ENCODE peak calls at places on chromosomes 7 and 10, in nine cellular contexts. One of them, this sample, is unnamed.

GRCh38 chr10:58641095-58641531 is 128.4 kb downstream of the BICC1 start:
- DNase-seq in GM12865: no peak
- DNase-seq in NCI-H1436: peak
- DNase-seq in amniotic stem cell: peak
- DNase-seq in right cardiac atrium: no peak
- DNase-seq in AML-193: peak
- DNase-seq in GF-D8: no peak
- DNase-seq in dermis blood vessel endothelial cell: no peak
- DNase-seq in skeletal muscle cell: peak
- DNase-seq in this sample: peak

GRCh38 chr7:27169658-27170493 is 4.2 kb downstream of the HOXA10 start:
- DNase-seq in GM12865: no peak
- DNase-seq in NCI-H1436: peak
- DNase-seq in amniotic stem cell: no peak
- DNase-seq in right cardiac atrium: no peak
- DNase-seq in AML-193: no peak
- DNase-seq in GF-D8: no peak
- DNase-seq in dermis blood vessel endothelial cell: no peak
- DNase-seq in skeletal muscle cell: no peak
- DNase-seq in this sample: no peak

GRCh38 chr7:115128163-115128562 is 206.3 kb downstream of the MDFIC start:
- DNase-seq in GM12865: no peak
- DNase-seq in NCI-H1436: no peak
- DNase-seq in amniotic stem cell: no peak
- DNase-seq in right cardiac atrium: no peak
- DNase-seq in AML-193: no peak
- DNase-seq in GF-D8: no peak
- DNase-seq in dermis blood vessel endothelial cell: no peak
- DNase-seq in skeletal muscle cell: no peak
- DNase-seq in this sample: no peak

GRCh38 chr7:55083206-55083605 is 64.4 kb downstream of the EGFR start:
- DNase-seq in GM12865: no peak
- DNase-seq in NCI-H1436: no peak
- DNase-seq in amniotic stem cell: no peak
- DNase-seq in right cardiac atrium: no peak
- DNase-seq in AML-193: no peak
- DNase-seq in GF-D8: no peak
- DNase-seq in dermis blood vessel endothelial cell: no peak
- DNase-seq in skeletal muscle cell: no peak
- DNase-seq in this sample: no peak

GRCh38 chr10:5948999-5949759 is 28.2 kb downstream of the IL15RA start:
- DNase-seq in GM12865: peak
- DNase-seq in NCI-H1436: peak
- DNase-seq in amniotic stem cell: no peak
- DNase-seq in right cardiac atrium: peak
- DNase-seq in AML-193: peak
- DNase-seq in GF-D8: no peak
- DNase-seq in dermis blood vessel endothelial cell: peak
- DNase-seq in skeletal muscle cell: no peak
- DNase-seq in this sample: peak

GRCh38 chr7:142878315-142878714 is 7.2 kb downstream of the TRPV6 start:
- DNase-seq in GM12865: no peak
- DNase-seq in NCI-H1436: no peak
- DNase-seq in amniotic stem cell: no peak
- DNase-seq in right cardiac atrium: no peak
- DNase-seq in AML-193: no peak
- DNase-seq in GF-D8: no peak
- DNase-seq in dermis blood vessel endothelial cell: no peak
- DNase-seq in skeletal muscle cell: no peak
- DNase-seq in this sample: no peak

GRCh38 chr7:84218681-84219080 is 24.1 kb upstream of the SEMA3A start:
- DNase-seq in GM12865: no peak
- DNase-seq in NCI-H1436: no peak
- DNase-seq in amniotic stem cell: no peak
- DNase-seq in right cardiac atrium: no peak
- DNase-seq in AML-193: peak
- DNase-seq in GF-D8: no peak
- DNase-seq in dermis blood vessel endothelial cell: peak
- DNase-seq in skeletal muscle cell: no peak
- DNase-seq in this sample: peak

GRCh38 chr10:131954356-131954965 is 27.3 kb downstream of the BNIP3 start:
- DNase-seq in GM12865: no peak
- DNase-seq in NCI-H1436: no peak
- DNase-seq in amniotic stem cell: no peak
- DNase-seq in right cardiac atrium: no peak
- DNase-seq in AML-193: no peak
- DNase-seq in GF-D8: no peak
- DNase-seq in dermis blood vessel endothelial cell: no peak
- DNase-seq in skeletal muscle cell: no peak
- DNase-seq in this sample: no peak

GRCh38 chr7:31340603-31341002 is at the start of gene NEUROD6:
- DNase-seq in GM12865: no peak
- DNase-seq in NCI-H1436: no peak
- DNase-seq in amniotic stem cell: no peak
- DNase-seq in right cardiac atrium: no peak
- DNase-seq in AML-193: no peak
- DNase-seq in GF-D8: no peak
- DNase-seq in dermis blood vessel endothelial cell: no peak
- DNase-seq in skeletal muscle cell: no peak
- DNase-seq in this sample: no peak

GRCh38 chr7:82105463-82105862 is 335.6 kb upstream of the HGF start:
- DNase-seq in GM12865: no peak
- DNase-seq in NCI-H1436: no peak
- DNase-seq in amniotic stem cell: peak
- DNase-seq in right cardiac atrium: no peak
- DNase-seq in AML-193: no peak
- DNase-seq in GF-D8: no peak
- DNase-seq in dermis blood vessel endothelial cell: peak
- DNase-seq in skeletal muscle cell: peak
- DNase-seq in this sample: peak

GRCh38 chr7:142425281-142425680 is 167.4 kb upstream of the PRSS58 start:
- DNase-seq in GM12865: no peak
- DNase-seq in NCI-H1436: no peak
- DNase-seq in amniotic stem cell: no peak
- DNase-seq in right cardiac atrium: no peak
- DNase-seq in AML-193: no peak
- DNase-seq in GF-D8: no peak
- DNase-seq in dermis blood vessel endothelial cell: no peak
- DNase-seq in skeletal muscle cell: no peak
- DNase-seq in this sample: no peak

GRCh38 chr10:119706521-119707278 is 19.1 kb upstream of the INPP5F start:
- DNase-seq in GM12865: no peak
- DNase-seq in NCI-H1436: no peak
- DNase-seq in amniotic stem cell: no peak
- DNase-seq in right cardiac atrium: no peak
- DNase-seq in AML-193: no peak
- DNase-seq in GF-D8: no peak
- DNase-seq in dermis blood vessel endothelial cell: no peak
- DNase-seq in skeletal muscle cell: no peak
- DNase-seq in this sample: peak

GRCh38 chr7:74297516-74298233 is 8.5 kb downstream of the CLIP2 start:
- DNase-seq in GM12865: no peak
- DNase-seq in NCI-H1436: no peak
- DNase-seq in amniotic stem cell: no peak
- DNase-seq in right cardiac atrium: no peak
- DNase-seq in AML-193: no peak
- DNase-seq in GF-D8: no peak
- DNase-seq in dermis blood vessel endothelial cell: no peak
- DNase-seq in skeletal muscle cell: no peak
- DNase-seq in this sample: no peak

GRCh38 chr10:5594271-5595036 is 69.7 kb downstream of the CALML3 start:
- DNase-seq in GM12865: no peak
- DNase-seq in NCI-H1436: no peak
- DNase-seq in amniotic stem cell: no peak
- DNase-seq in right cardiac atrium: no peak
- DNase-seq in AML-193: no peak
- DNase-seq in GF-D8: no peak
- DNase-seq in dermis blood vessel endothelial cell: peak
- DNase-seq in skeletal muscle cell: no peak
- DNase-seq in this sample: no peak

GRCh38 chr10:125016611-125017202 is 74.8 kb downstream of the ZRANB1 start:
- DNase-seq in GM12865: no peak
- DNase-seq in NCI-H1436: no peak
- DNase-seq in amniotic stem cell: no peak
- DNase-seq in right cardiac atrium: peak
- DNase-seq in AML-193: no peak
- DNase-seq in GF-D8: no peak
- DNase-seq in dermis blood vessel endothelial cell: peak
- DNase-seq in skeletal muscle cell: peak
- DNase-seq in this sample: no peak

This sample was measured in MV-4-11.